ENCODE peak calls at places on chromosomes 12 and 14, in five cellular contexts. R is A549, D is ovary, W is IMR-90, P is tibial artery. F is an unnamed sample.

GRCh38 chr12:64137117-64137516 is 85.0 kb downstream of the KICS2 start:
- DNase-seq in W (peak), D (no peak), P (no peak), R (no peak), F (no peak)

GRCh38 chr12:130183585-130184370 is 21.5 kb downstream of the FZD10 start:
- DNase-seq in P (no peak), R (no peak), D (no peak), W (no peak), F (no peak)

GRCh38 chr14:94113908-94114588 is 3.5 kb downstream of the IFI27 start:
- DNase-seq in P (no peak), D (no peak), W (peak), R (no peak), F (no peak)

GRCh38 chr14:20998139-20998538 is 954 bp upstream of the SLC39A2 start:
- DNase-seq in W (no peak), P (no peak), R (no peak), D (no peak), F (no peak)

GRCh38 chr12:14167005-14167628 is 185.7 kb upstream of the GRIN2B start:
- DNase-seq in R (peak), P (peak), D (peak), W (peak), F (peak)

GRCh38 chr12:84463756-84464495 is 448.7 kb downstream of the SLC6A15 start:
- DNase-seq in P (no peak), R (no peak), W (peak), D (no peak), F (no peak)

GRCh38 chr12:75460194-75460593 is 20.4 kb upstream of the GLIPR1 start:
- DNase-seq in R (no peak), W (no peak), D (no peak), P (no peak), F (no peak)

GRCh38 chr12:118060301-118061010 is 523 bp downstream of the WSB2 start:
- DNase-seq in W (no peak), P (peak), D (peak), R (no peak), F (peak)

GRCh38 chr14:91947196-91948184 is at the start of gene FBLN5:
- DNase-seq in P (peak), W (peak), D (peak), R (peak), F (peak)

GRCh38 chr12:11486623-11487444 is 91.5 kb upstream of the PRB2 start:
- DNase-seq in R (peak), D (peak), P (peak), W (peak), F (peak)

GRCh38 chr14:102537981-102538597 is 28.5 kb upstream of the ANKRD9 start:
- DNase-seq in D (no peak), R (no peak), P (no peak), W (no peak), F (no peak)

GRCh38 chr14:74826574-74826973 is 49.4 kb downstream of the PROX2 start:
- DNase-seq in P (no peak), D (no peak), R (no peak), W (no peak), F (no peak)
- TF ChIP-seq CTCF in P (no peak), D (no peak), R (no peak), W (no peak), F (no peak)

DNA sequence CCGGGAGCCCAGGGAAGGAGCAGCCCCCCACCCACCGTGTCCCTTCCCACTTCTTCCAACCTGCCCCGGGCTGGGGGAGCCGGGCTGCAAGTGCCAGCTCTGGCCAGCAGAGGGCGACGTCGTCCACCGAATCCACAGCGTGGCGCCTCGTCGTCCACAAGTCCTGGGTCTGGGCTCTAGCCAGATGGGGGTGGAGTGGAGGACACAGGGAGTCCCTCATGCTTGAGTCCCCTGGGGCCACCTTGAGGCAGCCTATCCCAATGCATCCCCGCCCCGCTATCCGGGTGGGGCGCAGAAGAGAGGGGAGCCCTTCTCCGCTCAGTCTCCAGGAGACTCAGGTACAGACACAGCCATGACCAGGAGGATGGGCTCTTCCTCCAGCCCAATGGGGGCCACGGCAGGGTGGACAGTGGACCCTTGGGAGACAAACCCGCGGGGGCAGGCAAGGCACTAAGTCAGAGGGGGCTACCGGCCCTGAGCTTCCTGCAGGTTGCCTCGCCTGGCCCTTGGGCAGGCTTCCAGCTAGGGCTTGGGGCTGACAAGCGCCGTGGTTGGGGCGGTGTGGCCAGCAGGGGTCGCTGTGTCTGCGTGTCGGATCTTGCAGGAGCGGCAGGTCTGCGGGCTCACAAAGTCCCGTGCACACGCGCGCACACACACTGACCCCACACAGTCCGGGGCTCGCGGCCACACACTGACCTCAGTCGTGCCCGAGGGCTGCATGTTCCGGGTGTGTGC is 5.5 kb downstream of the AQP5 start:
- DNase-seq in R (peak), W (peak), P (peak), D (peak), F (peak)
- TF ChIP-seq CTCF in R (peak), W (peak), P (peak), D (peak), F (peak)

DNA sequence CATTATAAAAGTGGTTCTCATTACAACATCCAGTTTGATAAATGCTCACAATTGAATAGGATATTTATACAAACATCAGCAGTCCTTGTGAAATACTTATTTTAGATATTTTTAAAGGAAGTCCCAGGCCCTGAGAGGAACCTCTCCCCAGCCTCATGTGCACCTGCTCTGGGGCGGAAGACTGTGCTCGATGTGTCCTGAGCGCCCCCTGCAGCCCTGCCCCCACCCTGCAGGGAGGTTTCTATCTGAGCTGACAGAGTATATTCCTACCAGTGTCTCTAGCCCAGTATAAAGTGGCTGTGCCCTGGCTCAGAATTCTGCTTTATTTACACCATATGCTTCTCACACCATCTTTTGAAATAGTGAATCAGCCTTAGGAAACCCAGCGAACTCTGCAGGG is 1349.1 kb downstream of the TMEM121 start:
- DNase-seq in W (no peak), D (peak), R (no peak), P (no peak), F (no peak)
- TF ChIP-seq CTCF in W (no peak), D (no peak), R (no peak), P (no peak), F (no peak)

GRCh38 chr12:54824402-54824801 is 29.9 kb upstream of the MUCL1 start:
- DNase-seq in W (no peak), R (no peak), P (no peak), D (no peak), F (no peak)
- TF ChIP-seq CTCF in W (no peak), R (no peak), P (peak), D (no peak), F (peak)

GRCh38 chr12:69651922-69652321 is 41.2 kb upstream of the LRRC10 start:
- DNase-seq in P (no peak), W (no peak), R (no peak), D (no peak), F (no peak)

GRCh38 chr12:69647178-69647577 is 36.5 kb upstream of the LRRC10 start:
- DNase-seq in W (no peak), D (no peak), R (no peak), P (no peak), F (no peak)

GRCh38 chr12:69653703-69654102 is 43.0 kb upstream of the LRRC10 start:
- DNase-seq in D (no peak), P (no peak), R (no peak), W (peak), F (peak)

GRCh38 chr12:69648476-69648875 is 37.8 kb upstream of the LRRC10 start:
- DNase-seq in D (no peak), R (peak), W (peak), P (no peak), F (peak)

DNA sequence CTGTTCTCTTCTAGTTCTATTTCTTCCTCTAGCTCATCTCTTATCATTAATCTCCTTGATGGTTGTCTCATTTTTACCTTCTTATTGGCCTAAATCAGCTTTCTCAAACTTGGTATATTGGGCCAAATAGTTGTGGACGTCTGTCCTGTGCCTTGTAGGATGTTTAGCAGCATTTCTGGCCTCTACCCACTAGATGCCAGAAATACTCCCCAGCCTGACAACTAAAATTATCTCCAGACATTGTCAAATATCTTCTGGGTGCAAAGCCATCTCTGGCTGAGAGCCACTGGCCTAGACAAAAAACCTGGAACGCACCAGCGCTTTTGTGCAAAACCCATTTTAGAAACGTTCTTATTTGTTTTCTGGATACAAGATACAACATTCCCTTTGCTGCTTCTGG is 38.8 kb upstream of the LRRC10 start:
- DNase-seq in D (no peak), W (no peak), P (no peak), R (peak), F (no peak)
- TF ChIP-seq CTCF in D (no peak), W (no peak), P (no peak), R (peak), F (no peak)

DNA sequence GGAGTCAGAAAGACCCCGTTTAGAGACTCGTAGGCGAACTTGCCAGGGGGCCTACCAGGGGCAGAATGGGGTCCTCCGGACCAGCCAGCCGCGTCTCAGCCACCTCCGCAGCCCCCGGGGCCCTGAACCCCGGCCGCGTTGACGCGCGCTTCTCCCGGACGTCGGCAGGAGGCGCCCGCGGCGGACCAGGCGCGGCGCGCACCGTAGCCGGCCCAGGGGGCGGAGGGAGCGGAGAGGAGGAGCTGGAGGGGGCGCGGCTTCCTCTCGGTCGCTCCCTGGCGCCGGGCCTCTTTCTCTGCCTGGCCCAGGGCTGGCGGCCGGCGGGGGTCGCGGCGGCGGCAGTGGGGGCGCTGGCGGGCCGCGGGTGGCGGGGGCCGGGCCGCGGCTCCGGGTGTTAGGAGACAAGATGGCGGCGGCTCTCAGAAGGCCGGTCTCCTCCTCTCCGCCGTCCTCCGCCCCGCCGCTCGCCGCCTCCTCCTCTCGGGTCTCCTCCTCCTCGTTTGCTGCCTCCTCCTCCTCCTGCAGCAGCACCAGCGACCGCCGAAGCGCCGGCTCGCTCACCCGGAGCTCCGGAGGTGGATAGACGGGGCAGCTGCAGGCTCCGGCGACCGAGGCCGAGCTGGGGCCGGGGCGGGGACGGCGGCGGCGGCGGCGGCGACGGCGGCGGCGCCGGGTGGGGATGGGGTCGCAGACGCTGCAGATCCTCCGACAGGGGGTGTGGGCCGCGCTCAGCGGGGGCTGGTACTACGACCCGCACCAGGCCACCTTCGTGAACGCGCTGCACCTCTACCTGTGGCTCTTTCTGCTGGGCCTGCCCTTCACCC is at the start of gene PCNX1:
- DNase-seq in W (peak), P (peak), R (peak), D (peak), F (peak)
- TF ChIP-seq CTCF in W (peak), P (peak), R (peak), D (peak), F (peak)

F was measured in RWPE1.